ENCODE peak calls at places on chromosomes 1 and 21, in four cellular contexts. L, K, H and Q are unnamed samples.

GRCh38 chr1:218299416-218299815 is 14.3 kb downstream of the RRP15 start:
- DNase-seq in L (no peak), K (peak), H (peak), Q (no peak)

GRCh38 chr1:111563619-111564018 is 56.0 kb upstream of the RAP1A start:
- DNase-seq in L (no peak), K (no peak), H (peak), Q (no peak)

GRCh38 chr1:240492832-240493440 is 119.0 kb downstream of the GREM2 start:
- DNase-seq in L (no peak), K (no peak), H (no peak), Q (peak)

GRCh38 chr1:26032636-26033357 is 11.2 kb downstream of the EXTL1 start:
- DNase-seq in L (no peak), K (no peak), H (no peak), Q (no peak)

GRCh38 chr1:32182060-32182459 is 2.6 kb downstream of the TXLNA start:
- DNase-seq in L (no peak), K (no peak), H (no peak), Q (no peak)

GRCh38 chr1:54981466-54981865 is 1.0 kb downstream of the TMEM61 start:
- DNase-seq in L (no peak), K (no peak), H (no peak), Q (no peak)

GRCh38 chr1:110513511-110513910 is 5.5 kb downstream of the KCNA10 start:
- DNase-seq in L (no peak), K (no peak), H (peak), Q (no peak)

GRCh38 chr1:38169121-38169520 is 122.5 kb upstream of the POU3F1 start:
- DNase-seq in L (no peak), K (no peak), H (no peak), Q (no peak)

GRCh38 chr1:188476606-188477005 is 1647.9 kb downstream of the PLA2G4A start:
- DNase-seq in L (no peak), K (no peak), H (no peak), Q (no peak)

GRCh38 chr1:177274687-177275211 is 104.0 kb downstream of the BRINP2 start:
- DNase-seq in L (no peak), K (peak), H (peak), Q (no peak)

GRCh38 chr1:229059671-229060079 is 211.2 kb upstream of the RAB4A start:
- DNase-seq in L (no peak), K (no peak), H (no peak), Q (no peak)

GRCh38 chr1:208170252-208170651 is 73.9 kb downstream of the PLXNA2 start:
- DNase-seq in L (no peak), K (no peak), H (no peak), Q (no peak)

GRCh38 chr1:54453089-54453488 is 46.9 kb upstream of the SSBP3 start:
- DNase-seq in L (no peak), K (no peak), H (no peak), Q (no peak)

GRCh38 chr1:27009601-27010197 is 3.0 kb downstream of the TENT5B start:
- DNase-seq in L (no peak), K (no peak), H (no peak), Q (no peak)

GRCh38 chr21:46051821-46052675 is 45.9 kb upstream of the COL6A2 start:
- DNase-seq in L (no peak), K (no peak), H (no peak), Q (no peak)

GRCh38 chr1:188027613-188028012 is 1198.9 kb downstream of the PLA2G4A start:
- DNase-seq in L (no peak), K (no peak), H (peak), Q (no peak)

GRCh38 chr1:100188617-100189016 is 10.6 kb upstream of the LRRC39 start:
- DNase-seq in L (no peak), K (peak), H (peak), Q (no peak)

GRCh38 chr1:59494145-59494824 is 197.4 kb downstream of the FGGY start:
- DNase-seq in L (no peak), K (no peak), H (no peak), Q (no peak)

GRCh38 chr21:29192999-29193563 is 62.6 kb downstream of the MAP3K7CL start:
- DNase-seq in L (no peak), K (no peak), H (no peak), Q (no peak)

GRCh38 chr1:246043556-246043955 is 463.5 kb downstream of the SMYD3 start:
- DNase-seq in L (no peak), K (no peak), H (no peak), Q (no peak)

GRCh38 chr1:230105754-230106625 is 39.0 kb downstream of the GALNT2 start:
- DNase-seq in L (no peak), K (peak), H (peak), Q (no peak)

GRCh38 chr1:232695626-232696025 is 65.7 kb upstream of the SIPA1L2 start:
- DNase-seq in L (no peak), K (no peak), H (no peak), Q (no peak)

GRCh38 chr1:3668148-3668547 is 15.8 kb downstream of the TP73 start:
- DNase-seq in L (no peak), K (no peak), H (no peak), Q (no peak)

GRCh38 chr1:197003132-197003531 is 25.8 kb downstream of the CFHR5 start:
- DNase-seq in L (no peak), K (no peak), H (no peak), Q (no peak)

GRCh38 chr1:196997428-196997827 is 20.1 kb downstream of the CFHR5 start:
- DNase-seq in L (no peak), K (peak), H (peak), Q (no peak)

DNA sequence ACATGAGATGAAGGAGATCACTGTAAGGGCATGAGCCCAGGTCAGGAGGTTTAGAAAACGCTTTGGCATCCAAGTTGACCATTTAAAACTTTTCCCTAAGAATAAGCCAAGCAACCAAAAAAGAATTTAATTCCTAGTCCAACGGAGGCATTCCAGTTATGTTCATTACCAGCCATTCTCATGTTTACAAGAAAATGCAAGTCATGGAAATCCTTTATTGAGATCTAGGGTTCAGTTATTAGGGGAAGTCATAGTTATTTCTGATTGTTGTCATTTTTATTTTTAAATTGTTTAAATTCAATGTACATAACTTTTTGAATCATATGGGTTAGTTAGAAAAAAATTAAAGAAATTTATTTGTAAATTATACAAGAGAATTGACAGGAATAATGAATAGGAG is 24.5 kb downstream of the CFHR5 start:
- DNase-seq in L (no peak), K (no peak), H (no peak), Q (no peak)
- TF ChIP-seq CTCF in L (no peak), K (no peak), H (no peak), Q (no peak)

GRCh38 chr1:119340861-119341261 is 27.7 kb upstream of the HAO2 start:
- DNase-seq in L (no peak), K (no peak), H (no peak), Q (no peak)
- TF ChIP-seq CTCF in L (no peak), K (no peak), H (no peak), Q (no peak)

DNA sequence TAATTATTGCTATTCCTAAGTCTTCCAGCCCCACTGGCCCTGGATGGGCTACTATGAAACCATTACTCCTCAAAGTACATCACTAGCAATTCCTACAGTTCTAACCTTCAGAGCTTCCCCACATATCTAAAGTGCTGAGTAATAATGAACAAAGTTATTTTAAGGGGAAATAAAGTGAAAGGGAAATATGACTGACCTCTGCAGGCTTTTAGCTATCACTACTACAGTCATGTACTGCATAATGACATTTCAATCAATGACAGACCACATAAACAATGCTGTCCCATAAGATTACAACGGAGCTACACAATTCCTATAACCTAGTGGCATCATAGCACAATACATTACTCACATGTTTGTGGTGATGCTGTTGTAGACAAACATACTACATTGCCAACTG is 32.5 kb upstream of the ASPM start:
- DNase-seq in L (no peak), K (peak), H (peak), Q (no peak)
- TF ChIP-seq CTCF in L (no peak), K (peak), H (peak), Q (no peak)

DNA sequence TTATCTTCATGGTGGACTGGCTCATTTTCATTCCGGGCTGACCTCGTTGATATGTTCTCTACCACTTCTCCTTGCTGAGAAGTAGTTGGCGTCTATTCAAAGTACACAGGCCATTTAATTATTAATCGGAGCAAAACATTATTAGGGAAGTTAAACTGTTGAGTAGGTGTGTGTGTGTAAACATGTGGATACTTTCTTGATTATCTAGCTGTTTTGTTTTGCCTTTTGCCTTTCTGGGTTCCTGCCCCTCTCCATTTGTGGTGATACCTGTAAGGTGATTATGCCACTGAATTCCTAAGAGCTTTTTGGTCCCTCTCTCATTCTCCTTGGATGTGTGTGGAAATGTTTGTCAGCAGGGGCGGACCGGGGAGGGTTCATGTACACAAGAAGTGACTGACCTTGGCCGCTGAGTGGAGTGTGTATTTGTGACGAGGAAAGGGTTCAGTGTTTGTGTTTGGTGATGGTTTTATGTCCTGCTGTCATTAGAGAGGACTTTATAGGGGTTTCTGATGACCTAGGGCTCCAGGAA is 56.6 kb upstream of the PPP2R5A start:
- DNase-seq in L (no peak), K (no peak), H (peak), Q (no peak)
- TF ChIP-seq CTCF in L (no peak), K (no peak), H (no peak), Q (no peak)

DNA sequence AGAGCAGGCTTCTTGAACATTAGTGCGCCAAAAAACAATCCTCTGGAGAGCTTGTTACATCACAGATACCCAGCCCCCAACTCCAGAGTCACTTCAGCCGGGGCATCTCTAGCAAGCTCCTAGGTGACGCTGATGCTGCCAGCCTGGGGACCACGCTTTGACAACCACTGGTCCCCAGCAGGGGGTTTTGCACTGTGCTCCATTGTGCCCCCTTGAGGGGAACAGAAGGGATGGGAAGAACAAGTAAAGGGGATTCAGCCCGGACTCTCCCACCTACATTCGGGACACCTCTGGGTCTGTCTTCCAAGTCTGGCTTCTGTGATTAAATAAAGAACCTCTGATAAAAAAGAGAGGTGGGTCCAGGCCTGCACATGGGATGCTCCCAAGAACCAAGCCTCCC is 60.4 kb downstream of the ATP5PO start:
- DNase-seq in L (no peak), K (no peak), H (no peak), Q (no peak)
- TF ChIP-seq CTCF in L (no peak), K (peak), H (peak), Q (peak)

GRCh38 chr1:242139437-242139836 is 140.5 kb upstream of the MAP1LC3C start:
- DNase-seq in L (no peak), K (no peak), H (no peak), Q (no peak)
- TF ChIP-seq CTCF in L (no peak), K (no peak), H (no peak), Q (no peak)

GRCh38 chr1:200708769-200709168 is 29.9 kb upstream of the CAMSAP2 start:
- DNase-seq in L (no peak), K (no peak), H (peak), Q (no peak)

GRCh38 chr1:200708161-200708560 is 30.5 kb upstream of the CAMSAP2 start:
- DNase-seq in L (no peak), K (no peak), H (no peak), Q (no peak)

GRCh38 chr1:200704991-200705390 is 33.7 kb upstream of the CAMSAP2 start:
- DNase-seq in L (no peak), K (no peak), H (no peak), Q (no peak)

GRCh38 chr1:200706109-200706720 is 32.5 kb upstream of the CAMSAP2 start:
- DNase-seq in L (no peak), K (no peak), H (no peak), Q (no peak)

DNA sequence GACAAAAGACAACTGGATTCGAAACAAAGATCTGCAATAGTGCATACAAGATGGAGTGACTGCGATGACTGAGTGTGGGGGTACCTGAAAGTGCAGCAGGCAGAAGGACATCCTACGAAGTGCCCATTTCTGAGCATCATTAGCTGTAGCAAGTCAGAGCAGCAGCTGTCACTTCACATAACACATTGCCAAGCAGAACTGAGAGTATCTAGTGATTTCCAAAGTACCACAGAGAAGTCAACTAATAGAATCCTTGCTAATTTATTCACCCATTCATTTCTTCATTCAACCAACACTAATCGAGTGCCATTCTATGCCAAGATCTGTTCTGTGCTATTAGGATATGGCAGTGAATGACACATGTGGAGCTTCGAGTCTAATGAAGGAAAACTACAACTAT is 31.6 kb upstream of the CAMSAP2 start:
- DNase-seq in L (no peak), K (no peak), H (no peak), Q (no peak)
- TF ChIP-seq CTCF in L (no peak), K (no peak), H (no peak), Q (no peak)

GRCh38 chr1:112698366-112699310 is 8.3 kb downstream of the RHOC start:
- DNase-seq in L (no peak), K (no peak), H (no peak), Q (no peak)

GRCh38 chr1:112702067-112702395 is 4.9 kb downstream of the RHOC start:
- DNase-seq in L (no peak), K (no peak), H (no peak), Q (no peak)

GRCh38 chr1:112701227-112702066 is 5.5 kb downstream of the RHOC start:
- DNase-seq in L (no peak), K (no peak), H (no peak), Q (no peak)

GRCh38 chr1:112699425-112700144 is 7.3 kb downstream of the RHOC start:
- DNase-seq in L (no peak), K (no peak), H (no peak), Q (no peak)

GRCh38 chr1:112700290-112701226 is 6.4 kb downstream of the RHOC start:
- DNase-seq in L (peak), K (peak), H (peak), Q (peak)
- TF ChIP-seq CTCF in L (no peak), K (peak), H (peak), Q (no peak)

DNA sequence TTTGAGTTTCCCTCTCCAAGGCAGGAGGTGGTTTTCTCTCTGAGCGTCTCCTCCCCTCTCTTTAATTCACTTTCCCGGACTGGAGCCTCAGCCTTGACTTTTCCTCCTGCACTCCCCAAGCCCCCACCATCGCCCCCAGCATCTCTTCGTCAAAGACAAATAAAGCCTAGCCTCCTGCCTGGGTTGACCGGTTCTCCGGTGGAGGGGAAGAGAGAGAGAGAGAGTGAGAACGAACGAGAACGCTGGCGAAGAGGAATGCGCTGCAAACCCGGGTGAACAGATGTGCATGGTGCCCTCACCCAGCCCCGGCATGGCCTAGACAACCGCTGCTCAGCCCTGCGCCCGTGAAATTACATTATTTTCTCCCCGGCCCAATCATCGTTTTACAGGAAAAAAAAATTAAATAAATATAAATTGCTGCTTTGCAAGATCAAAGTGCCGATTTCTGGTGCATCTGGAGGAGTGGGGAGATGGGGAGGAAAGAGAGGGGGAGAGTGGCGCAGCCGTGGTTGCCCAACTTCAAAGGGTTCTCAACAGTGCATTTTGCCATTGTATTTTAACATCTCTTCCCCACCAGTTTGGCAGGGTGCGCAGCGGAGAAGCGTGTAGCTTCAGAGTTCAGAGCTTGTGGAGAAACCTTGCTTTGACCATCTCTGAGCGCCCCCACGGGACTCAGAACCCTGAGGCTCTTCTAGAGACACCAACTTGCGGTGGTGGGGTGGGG is 11.4 kb upstream of the TBX15 start:
- DNase-seq in L (no peak), K (no peak), H (no peak), Q (no peak)
- TF ChIP-seq CTCF in L (no peak), K (no peak), H (no peak), Q (no peak)

GRCh38 chr1:164605254-164606091 is 46.5 kb downstream of the PBX1 start:
- DNase-seq in L (no peak), K (no peak), H (no peak), Q (no peak)

GRCh38 chr1:164602142-164602429 is 43.1 kb downstream of the PBX1 start:
- DNase-seq in L (no peak), K (no peak), H (no peak), Q (no peak)

GRCh38 chr1:164604541-164604940 is 45.6 kb downstream of the PBX1 start:
- DNase-seq in L (no peak), K (peak), H (peak), Q (no peak)

GRCh38 chr1:164601399-164602141 is 42.6 kb downstream of the PBX1 start:
- DNase-seq in L (no peak), K (no peak), H (no peak), Q (no peak)

GRCh38 chr1:164602480-164603093 is 43.6 kb downstream of the PBX1 start:
- DNase-seq in L (no peak), K (peak), H (peak), Q (no peak)
- TF ChIP-seq CTCF in L (no peak), K (peak), H (no peak), Q (no peak)